ENCODE peak calls at places on chromosomes 3 and 15, in seven cellular contexts. Z is tibial nerve, N is C1 segment of cervical spinal cord, T is WERI-Rb-1, U is sciatic nerve, D is amniotic stem cell, R is NCI-H69. W is an unnamed sample.

GRCh38 chr3:127699098-127699945 is 26.6 kb downstream of the ABTB1 start:
- DNase-seq in Z (no peak), N (no peak), T (peak), U (peak), D (no peak), R (peak), W (no peak)

GRCh38 chr3:149152420-149152819 is 23.0 kb downstream of the HPS3 start:
- DNase-seq in Z (no peak), N (no peak), T (no peak), U (no peak), D (no peak), R (no peak), W (no peak)

GRCh38 chr15:67923647-67923971 is 83.8 kb upstream of the RNU6-1 start:
- DNase-seq in Z (peak), N (no peak), T (no peak), U (no peak), D (no peak), R (no peak), W (no peak)

GRCh38 chr3:24060055-24060454 is 115.0 kb downstream of the NR1D2 start:
- DNase-seq in Z (no peak), N (no peak), T (no peak), U (no peak), D (no peak), R (no peak), W (no peak)

GRCh38 chr3:159763466-159764210 is 225.0 kb upstream of the IL12A start:
- DNase-seq in Z (peak), N (peak), T (peak), U (peak), D (peak), R (peak), W (no peak)

GRCh38 chr15:47587938-47588817 is 129.1 kb upstream of the SEMA6D start:
- DNase-seq in Z (no peak), N (no peak), T (peak), U (no peak), D (no peak), R (peak), W (no peak)

GRCh38 chr15:45604321-45604720 is 17.1 kb downstream of the BLOC1S6 start:
- DNase-seq in Z (no peak), N (no peak), T (no peak), U (no peak), D (no peak), R (no peak), W (no peak)

GRCh38 chr3:72340056-72340455 is 508.2 kb downstream of the SHQ1 start:
- DNase-seq in Z (no peak), N (no peak), T (no peak), U (no peak), D (no peak), R (no peak), W (peak)

GRCh38 chr15:78205337-78205736 is 29.0 kb downstream of the ACSBG1 start:
- DNase-seq in Z (no peak), N (no peak), T (no peak), U (peak), D (no peak), R (no peak), W (no peak)

GRCh38 chr15:84734794-84735479 is 13.5 kb upstream of the ZNF592 start:
- DNase-seq in Z (peak), N (no peak), T (peak), U (peak), D (no peak), R (peak), W (no peak)

GRCh38 chr3:156448300-156448699 is 106.6 kb downstream of the SSR3 start:
- DNase-seq in Z (no peak), N (no peak), T (peak), U (no peak), D (peak), R (peak), W (no peak)

GRCh38 chr3:53185761-53186465 is 24.9 kb downstream of the PRKCD start:
- DNase-seq in Z (no peak), N (no peak), T (no peak), U (no peak), D (no peak), R (no peak), W (no peak)

GRCh38 chr3:71488882-71489281 is 94.6 kb downstream of the FOXP1 start:
- DNase-seq in Z (no peak), N (no peak), T (no peak), U (no peak), D (no peak), R (no peak), W (no peak)

GRCh38 chr15:63462053-63462452 is 42.3 kb upstream of the USP3 start:
- DNase-seq in Z (no peak), N (no peak), T (no peak), U (no peak), D (peak), R (no peak), W (no peak)

GRCh38 chr3:151974067-151974466 is 100.6 kb downstream of the SUCNR1 start:
- DNase-seq in Z (no peak), N (no peak), T (peak), U (no peak), D (no peak), R (peak), W (no peak)

GRCh38 chr3:13028010-13028821 is 45.0 kb downstream of the IQSEC1 start:
- DNase-seq in Z (no peak), N (no peak), T (peak), U (no peak), D (no peak), R (no peak), W (no peak)

GRCh38 chr15:70212288-70212962 is 114.7 kb upstream of the TLE3 start:
- DNase-seq in Z (no peak), N (no peak), T (no peak), U (no peak), D (no peak), R (no peak), W (peak)

GRCh38 chr15:40593130-40593529 is 919 bp upstream of the KNL1 start:
- DNase-seq in Z (no peak), N (no peak), T (no peak), U (no peak), D (no peak), R (no peak), W (no peak)

GRCh38 chr3:182180646-182181385 is 469.1 kb downstream of the SOX2 start:
- DNase-seq in Z (no peak), N (no peak), T (no peak), U (no peak), D (no peak), R (peak), W (no peak)

GRCh38 chr15:73142802-73143762 is 90.8 kb downstream of the NEO1 start:
- DNase-seq in Z (no peak), N (no peak), T (no peak), U (no peak), D (no peak), R (no peak), W (no peak)

GRCh38 chr3:183489455-183490210 is 61.2 kb upstream of the MCF2L2 start:
- DNase-seq in Z (no peak), N (no peak), T (no peak), U (no peak), D (no peak), R (no peak), W (no peak)

GRCh38 chr3:9349321-9350117 is 13.3 kb upstream of the THUMPD3 start:
- DNase-seq in Z (no peak), N (no peak), T (no peak), U (no peak), D (peak), R (peak), W (no peak)

GRCh38 chr3:115680802-115681345 is 57.6 kb downstream of the GAP43 start:
- DNase-seq in Z (no peak), N (no peak), T (no peak), U (no peak), D (no peak), R (no peak), W (no peak)

GRCh38 chr15:42151736-42152135 is 4.7 kb downstream of the PLA2G4F start:
- DNase-seq in Z (no peak), N (no peak), T (no peak), U (peak), D (no peak), R (no peak), W (peak)

GRCh38 chr3:55487376-55488241 is 503 bp upstream of the WNT5A start:
- DNase-seq in Z (no peak), N (peak), T (peak), U (peak), D (no peak), R (peak), W (no peak)

GRCh38 chr3:122099255-122099654 is 44.1 kb downstream of the CD86 start:
- DNase-seq in Z (no peak), N (no peak), T (no peak), U (no peak), D (no peak), R (no peak), W (no peak)

GRCh38 chr3:89957461-89957860 is 850.0 kb downstream of the EPHA3 start:
- DNase-seq in Z (no peak), N (no peak), T (no peak), U (no peak), D (no peak), R (no peak), W (no peak)